ENCODE peak calls at places on chromosome 21, in seven cellular contexts. One of them, this sample, is unnamed.

GRCh38 chr21:41868062-41868710 is 11.0 kb downstream of the PRDM15 start:
- DNase-seq in stimulated activated CD4-positive, alpha-beta T cell treated with anti-CD3 and anti-CD28 coated beads, Interleukin-12 subunit alpha, Interleukin-12 subunit beta, amount 100 ng/mL, for 24 hours: no peak
- DNase-seq in cardiac septum: no peak
- DNase-seq in neural progenitor cell: no peak
- DNase-seq in hepatocyte: no peak
- DNase-seq in activated T-helper 1 cell treated with anti-CD3 and anti-CD28 coated beads, Interleukin-2, amount 50 U/mL, for 16 hours: no peak
- DNase-seq in fibroblast of lung: no peak
- DNase-seq in this sample: peak

GRCh38 chr21:41566500-41567014 is 58.6 kb upstream of the TMPRSS2 start:
- DNase-seq in hepatocyte: no peak
- DNase-seq in cardiac septum: no peak
- DNase-seq in stimulated activated CD4-positive, alpha-beta T cell treated with anti-CD3 and anti-CD28 coated beads, Interleukin-12 subunit alpha, Interleukin-12 subunit beta, amount 100 ng/mL, for 24 hours: no peak
- DNase-seq in activated T-helper 1 cell treated with anti-CD3 and anti-CD28 coated beads, Interleukin-2, amount 50 U/mL, for 16 hours: no peak
- DNase-seq in neural progenitor cell: no peak
- DNase-seq in fibroblast of lung: no peak
- DNase-seq in this sample: no peak

GRCh38 chr21:20591294-20591693 is 406.9 kb upstream of the NCAM2 start:
- DNase-seq in activated T-helper 1 cell treated with anti-CD3 and anti-CD28 coated beads, Interleukin-2, amount 50 U/mL, for 16 hours: no peak
- DNase-seq in hepatocyte: no peak
- DNase-seq in fibroblast of lung: no peak
- DNase-seq in neural progenitor cell: no peak
- DNase-seq in stimulated activated CD4-positive, alpha-beta T cell treated with anti-CD3 and anti-CD28 coated beads, Interleukin-12 subunit alpha, Interleukin-12 subunit beta, amount 100 ng/mL, for 24 hours: no peak
- DNase-seq in cardiac septum: no peak
- DNase-seq in this sample: no peak

GRCh38 chr21:37700641-37701202 is 215.5 kb downstream of the KCNJ6 start:
- DNase-seq in fibroblast of lung: peak
- DNase-seq in cardiac septum: no peak
- DNase-seq in stimulated activated CD4-positive, alpha-beta T cell treated with anti-CD3 and anti-CD28 coated beads, Interleukin-12 subunit alpha, Interleukin-12 subunit beta, amount 100 ng/mL, for 24 hours: no peak
- DNase-seq in hepatocyte: peak
- DNase-seq in activated T-helper 1 cell treated with anti-CD3 and anti-CD28 coated beads, Interleukin-2, amount 50 U/mL, for 16 hours: no peak
- DNase-seq in neural progenitor cell: peak
- DNase-seq in this sample: peak

GRCh38 chr21:46604975-46605758 is at the start of gene S100B:
- DNase-seq in cardiac septum: no peak
- DNase-seq in hepatocyte: no peak
- DNase-seq in fibroblast of lung: no peak
- DNase-seq in neural progenitor cell: peak
- DNase-seq in activated T-helper 1 cell treated with anti-CD3 and anti-CD28 coated beads, Interleukin-2, amount 50 U/mL, for 16 hours: no peak
- DNase-seq in stimulated activated CD4-positive, alpha-beta T cell treated with anti-CD3 and anti-CD28 coated beads, Interleukin-12 subunit alpha, Interleukin-12 subunit beta, amount 100 ng/mL, for 24 hours: no peak
- DNase-seq in this sample: no peak

GRCh38 chr21:9753943-9754342 is 767.4 kb upstream of the TPTE start:
- DNase-seq in stimulated activated CD4-positive, alpha-beta T cell treated with anti-CD3 and anti-CD28 coated beads, Interleukin-12 subunit alpha, Interleukin-12 subunit beta, amount 100 ng/mL, for 24 hours: no peak
- DNase-seq in fibroblast of lung: no peak
- DNase-seq in cardiac septum: no peak
- DNase-seq in hepatocyte: no peak
- DNase-seq in activated T-helper 1 cell treated with anti-CD3 and anti-CD28 coated beads, Interleukin-2, amount 50 U/mL, for 16 hours: no peak
- DNase-seq in neural progenitor cell: no peak
- DNase-seq in this sample: no peak

GRCh38 chr21:15520811-15521643 is 208.8 kb upstream of the USP25 start:
- DNase-seq in neural progenitor cell: peak
- DNase-seq in cardiac septum: no peak
- DNase-seq in hepatocyte: peak
- DNase-seq in activated T-helper 1 cell treated with anti-CD3 and anti-CD28 coated beads, Interleukin-2, amount 50 U/mL, for 16 hours: no peak
- DNase-seq in stimulated activated CD4-positive, alpha-beta T cell treated with anti-CD3 and anti-CD28 coated beads, Interleukin-12 subunit alpha, Interleukin-12 subunit beta, amount 100 ng/mL, for 24 hours: no peak
- DNase-seq in fibroblast of lung: no peak
- DNase-seq in this sample: no peak

GRCh38 chr21:36321325-36322082 is 1.5 kb downstream of the MORC3 start:
- DNase-seq in stimulated activated CD4-positive, alpha-beta T cell treated with anti-CD3 and anti-CD28 coated beads, Interleukin-12 subunit alpha, Interleukin-12 subunit beta, amount 100 ng/mL, for 24 hours: no peak
- DNase-seq in hepatocyte: peak
- DNase-seq in fibroblast of lung: peak
- DNase-seq in activated T-helper 1 cell treated with anti-CD3 and anti-CD28 coated beads, Interleukin-2, amount 50 U/mL, for 16 hours: no peak
- DNase-seq in cardiac septum: no peak
- DNase-seq in neural progenitor cell: peak
- DNase-seq in this sample: no peak

GRCh38 chr21:35368326-35368725 is 319.2 kb upstream of the RUNX1 start:
- DNase-seq in hepatocyte: no peak
- DNase-seq in activated T-helper 1 cell treated with anti-CD3 and anti-CD28 coated beads, Interleukin-2, amount 50 U/mL, for 16 hours: no peak
- DNase-seq in neural progenitor cell: no peak
- DNase-seq in fibroblast of lung: no peak
- DNase-seq in cardiac septum: no peak
- DNase-seq in stimulated activated CD4-positive, alpha-beta T cell treated with anti-CD3 and anti-CD28 coated beads, Interleukin-12 subunit alpha, Interleukin-12 subunit beta, amount 100 ng/mL, for 24 hours: no peak
- DNase-seq in this sample: no peak

GRCh38 chr21:15978158-15978805 is 248.5 kb downstream of the USP25 start:
- DNase-seq in hepatocyte: no peak
- DNase-seq in neural progenitor cell: no peak
- DNase-seq in stimulated activated CD4-positive, alpha-beta T cell treated with anti-CD3 and anti-CD28 coated beads, Interleukin-12 subunit alpha, Interleukin-12 subunit beta, amount 100 ng/mL, for 24 hours: no peak
- DNase-seq in fibroblast of lung: no peak
- DNase-seq in activated T-helper 1 cell treated with anti-CD3 and anti-CD28 coated beads, Interleukin-2, amount 50 U/mL, for 16 hours: no peak
- DNase-seq in cardiac septum: no peak
- DNase-seq in this sample: peak

GRCh38 chr21:39009587-39010225 is 173.5 kb downstream of the PSMG1 start:
- DNase-seq in neural progenitor cell: no peak
- DNase-seq in cardiac septum: no peak
- DNase-seq in fibroblast of lung: no peak
- DNase-seq in stimulated activated CD4-positive, alpha-beta T cell treated with anti-CD3 and anti-CD28 coated beads, Interleukin-12 subunit alpha, Interleukin-12 subunit beta, amount 100 ng/mL, for 24 hours: no peak
- DNase-seq in hepatocyte: no peak
- DNase-seq in activated T-helper 1 cell treated with anti-CD3 and anti-CD28 coated beads, Interleukin-2, amount 50 U/mL, for 16 hours: no peak
- DNase-seq in this sample: no peak

GRCh38 chr21:16770279-16770678 is 742.6 kb upstream of the CXADR start:
- DNase-seq in fibroblast of lung: no peak
- DNase-seq in stimulated activated CD4-positive, alpha-beta T cell treated with anti-CD3 and anti-CD28 coated beads, Interleukin-12 subunit alpha, Interleukin-12 subunit beta, amount 100 ng/mL, for 24 hours: no peak
- DNase-seq in neural progenitor cell: no peak
- DNase-seq in hepatocyte: no peak
- DNase-seq in activated T-helper 1 cell treated with anti-CD3 and anti-CD28 coated beads, Interleukin-2, amount 50 U/mL, for 16 hours: no peak
- DNase-seq in cardiac septum: no peak
- DNase-seq in this sample: peak

GRCh38 chr21:36419996-36420395 is 34.8 kb downstream of the CHAF1B start:
- DNase-seq in hepatocyte: peak
- DNase-seq in stimulated activated CD4-positive, alpha-beta T cell treated with anti-CD3 and anti-CD28 coated beads, Interleukin-12 subunit alpha, Interleukin-12 subunit beta, amount 100 ng/mL, for 24 hours: no peak
- DNase-seq in activated T-helper 1 cell treated with anti-CD3 and anti-CD28 coated beads, Interleukin-2, amount 50 U/mL, for 16 hours: no peak
- DNase-seq in cardiac septum: peak
- DNase-seq in neural progenitor cell: peak
- DNase-seq in fibroblast of lung: peak
- DNase-seq in this sample: peak

GRCh38 chr21:44865561-44866280 is 7.8 kb downstream of the PTTG1IP start:
- DNase-seq in activated T-helper 1 cell treated with anti-CD3 and anti-CD28 coated beads, Interleukin-2, amount 50 U/mL, for 16 hours: no peak
- DNase-seq in stimulated activated CD4-positive, alpha-beta T cell treated with anti-CD3 and anti-CD28 coated beads, Interleukin-12 subunit alpha, Interleukin-12 subunit beta, amount 100 ng/mL, for 24 hours: no peak
- DNase-seq in hepatocyte: peak
- DNase-seq in fibroblast of lung: no peak
- DNase-seq in neural progenitor cell: no peak
- DNase-seq in cardiac septum: peak
- DNase-seq in this sample: peak

GRCh38 chr21:46599251-46599572 is 5.7 kb downstream of the S100B start:
- DNase-seq in activated T-helper 1 cell treated with anti-CD3 and anti-CD28 coated beads, Interleukin-2, amount 50 U/mL, for 16 hours: no peak
- DNase-seq in hepatocyte: peak
- DNase-seq in neural progenitor cell: peak
- DNase-seq in fibroblast of lung: peak
- DNase-seq in cardiac septum: no peak
- DNase-seq in stimulated activated CD4-positive, alpha-beta T cell treated with anti-CD3 and anti-CD28 coated beads, Interleukin-12 subunit alpha, Interleukin-12 subunit beta, amount 100 ng/mL, for 24 hours: no peak
- DNase-seq in this sample: peak

GRCh38 chr21:43903451-43904091 is 38.5 kb downstream of the AGPAT3 start:
- DNase-seq in activated T-helper 1 cell treated with anti-CD3 and anti-CD28 coated beads, Interleukin-2, amount 50 U/mL, for 16 hours: no peak
- DNase-seq in stimulated activated CD4-positive, alpha-beta T cell treated with anti-CD3 and anti-CD28 coated beads, Interleukin-12 subunit alpha, Interleukin-12 subunit beta, amount 100 ng/mL, for 24 hours: no peak
- DNase-seq in neural progenitor cell: no peak
- DNase-seq in fibroblast of lung: peak
- DNase-seq in cardiac septum: no peak
- DNase-seq in hepatocyte: no peak
- DNase-seq in this sample: peak

GRCh38 chr21:38203229-38203628 is 53.6 kb upstream of the KCNJ15 start:
- DNase-seq in neural progenitor cell: no peak
- DNase-seq in cardiac septum: no peak
- DNase-seq in hepatocyte: no peak
- DNase-seq in fibroblast of lung: no peak
- DNase-seq in stimulated activated CD4-positive, alpha-beta T cell treated with anti-CD3 and anti-CD28 coated beads, Interleukin-12 subunit alpha, Interleukin-12 subunit beta, amount 100 ng/mL, for 24 hours: no peak
- DNase-seq in activated T-helper 1 cell treated with anti-CD3 and anti-CD28 coated beads, Interleukin-2, amount 50 U/mL, for 16 hours: no peak
- DNase-seq in this sample: no peak

GRCh38 chr21:31366825-31367224 is 22.8 kb upstream of the TIAM1 start:
- DNase-seq in fibroblast of lung: peak
- DNase-seq in hepatocyte: no peak
- DNase-seq in activated T-helper 1 cell treated with anti-CD3 and anti-CD28 coated beads, Interleukin-2, amount 50 U/mL, for 16 hours: no peak
- DNase-seq in neural progenitor cell: no peak
- DNase-seq in stimulated activated CD4-positive, alpha-beta T cell treated with anti-CD3 and anti-CD28 coated beads, Interleukin-12 subunit alpha, Interleukin-12 subunit beta, amount 100 ng/mL, for 24 hours: no peak
- DNase-seq in cardiac septum: no peak
- DNase-seq in this sample: peak

GRCh38 chr21:34180826-34181359 is 107.5 kb downstream of the MRPS6 start:
- DNase-seq in stimulated activated CD4-positive, alpha-beta T cell treated with anti-CD3 and anti-CD28 coated beads, Interleukin-12 subunit alpha, Interleukin-12 subunit beta, amount 100 ng/mL, for 24 hours: no peak
- DNase-seq in hepatocyte: no peak
- DNase-seq in cardiac septum: no peak
- DNase-seq in activated T-helper 1 cell treated with anti-CD3 and anti-CD28 coated beads, Interleukin-2, amount 50 U/mL, for 16 hours: no peak
- DNase-seq in fibroblast of lung: no peak
- DNase-seq in neural progenitor cell: peak
- DNase-seq in this sample: no peak

GRCh38 chr21:44732263-44732662 is 20.9 kb upstream of the TSPEAR start:
- DNase-seq in activated T-helper 1 cell treated with anti-CD3 and anti-CD28 coated beads, Interleukin-2, amount 50 U/mL, for 16 hours: no peak
- DNase-seq in fibroblast of lung: no peak
- DNase-seq in stimulated activated CD4-positive, alpha-beta T cell treated with anti-CD3 and anti-CD28 coated beads, Interleukin-12 subunit alpha, Interleukin-12 subunit beta, amount 100 ng/mL, for 24 hours: no peak
- DNase-seq in cardiac septum: no peak
- DNase-seq in hepatocyte: no peak
- DNase-seq in neural progenitor cell: no peak
- DNase-seq in this sample: no peak

GRCh38 chr21:35239811-35240219 is 190.7 kb upstream of the RUNX1 start:
- DNase-seq in cardiac septum: no peak
- DNase-seq in fibroblast of lung: no peak
- DNase-seq in activated T-helper 1 cell treated with anti-CD3 and anti-CD28 coated beads, Interleukin-2, amount 50 U/mL, for 16 hours: no peak
- DNase-seq in neural progenitor cell: peak
- DNase-seq in hepatocyte: no peak
- DNase-seq in stimulated activated CD4-positive, alpha-beta T cell treated with anti-CD3 and anti-CD28 coated beads, Interleukin-12 subunit alpha, Interleukin-12 subunit beta, amount 100 ng/mL, for 24 hours: no peak
- DNase-seq in this sample: peak

GRCh38 chr21:45835301-45836267 is 146.0 kb upstream of the COL6A1 start:
- DNase-seq in stimulated activated CD4-positive, alpha-beta T cell treated with anti-CD3 and anti-CD28 coated beads, Interleukin-12 subunit alpha, Interleukin-12 subunit beta, amount 100 ng/mL, for 24 hours: no peak
- DNase-seq in cardiac septum: peak
- DNase-seq in fibroblast of lung: no peak
- DNase-seq in hepatocyte: no peak
- DNase-seq in activated T-helper 1 cell treated with anti-CD3 and anti-CD28 coated beads, Interleukin-2, amount 50 U/mL, for 16 hours: no peak
- DNase-seq in neural progenitor cell: no peak
- DNase-seq in this sample: no peak

GRCh38 chr21:20443558-20444155 is 554.6 kb upstream of the NCAM2 start:
- DNase-seq in cardiac septum: no peak
- DNase-seq in hepatocyte: peak
- DNase-seq in fibroblast of lung: no peak
- DNase-seq in activated T-helper 1 cell treated with anti-CD3 and anti-CD28 coated beads, Interleukin-2, amount 50 U/mL, for 16 hours: no peak
- DNase-seq in stimulated activated CD4-positive, alpha-beta T cell treated with anti-CD3 and anti-CD28 coated beads, Interleukin-12 subunit alpha, Interleukin-12 subunit beta, amount 100 ng/mL, for 24 hours: no peak
- DNase-seq in neural progenitor cell: peak
- DNase-seq in this sample: no peak

GRCh38 chr21:34078915-34079314 is 5.5 kb downstream of the MRPS6 start:
- DNase-seq in cardiac septum: no peak
- DNase-seq in neural progenitor cell: no peak
- DNase-seq in hepatocyte: no peak
- DNase-seq in fibroblast of lung: no peak
- DNase-seq in stimulated activated CD4-positive, alpha-beta T cell treated with anti-CD3 and anti-CD28 coated beads, Interleukin-12 subunit alpha, Interleukin-12 subunit beta, amount 100 ng/mL, for 24 hours: no peak
- DNase-seq in activated T-helper 1 cell treated with anti-CD3 and anti-CD28 coated beads, Interleukin-2, amount 50 U/mL, for 16 hours: no peak
- DNase-seq in this sample: no peak

GRCh38 chr21:28771790-28772501 is 220.7 kb downstream of the LTN1 start:
- DNase-seq in stimulated activated CD4-positive, alpha-beta T cell treated with anti-CD3 and anti-CD28 coated beads, Interleukin-12 subunit alpha, Interleukin-12 subunit beta, amount 100 ng/mL, for 24 hours: no peak
- DNase-seq in hepatocyte: peak
- DNase-seq in neural progenitor cell: no peak
- DNase-seq in activated T-helper 1 cell treated with anti-CD3 and anti-CD28 coated beads, Interleukin-2, amount 50 U/mL, for 16 hours: no peak
- DNase-seq in fibroblast of lung: peak
- DNase-seq in cardiac septum: no peak
- DNase-seq in this sample: peak

GRCh38 chr21:38596264-38597042 is 98.2 kb upstream of the ERG start:
- DNase-seq in activated T-helper 1 cell treated with anti-CD3 and anti-CD28 coated beads, Interleukin-2, amount 50 U/mL, for 16 hours: no peak
- DNase-seq in cardiac septum: no peak
- DNase-seq in stimulated activated CD4-positive, alpha-beta T cell treated with anti-CD3 and anti-CD28 coated beads, Interleukin-12 subunit alpha, Interleukin-12 subunit beta, amount 100 ng/mL, for 24 hours: no peak
- DNase-seq in fibroblast of lung: no peak
- DNase-seq in hepatocyte: peak
- DNase-seq in neural progenitor cell: no peak
- DNase-seq in this sample: peak

GRCh38 chr21:21111309-21111920 is 113.2 kb downstream of the NCAM2 start:
- DNase-seq in activated T-helper 1 cell treated with anti-CD3 and anti-CD28 coated beads, Interleukin-2, amount 50 U/mL, for 16 hours: no peak
- DNase-seq in hepatocyte: no peak
- DNase-seq in fibroblast of lung: no peak
- DNase-seq in stimulated activated CD4-positive, alpha-beta T cell treated with anti-CD3 and anti-CD28 coated beads, Interleukin-12 subunit alpha, Interleukin-12 subunit beta, amount 100 ng/mL, for 24 hours: no peak
- DNase-seq in cardiac septum: no peak
- DNase-seq in neural progenitor cell: peak
- DNase-seq in this sample: peak

This sample was measured in LHCN-M2.